ENCODE peak calls at places on chromosomes 16 and 17, in nine cellular contexts. P, B, S, W, K, M, X, Q and C are unnamed samples.

GRCh38 chr17:64131606-64132270 is 1.8 kb upstream of the ERN1 start:
- DNase-seq in X (no peak), K (no peak), W (no peak), S (peak; percentile 52), Q (no peak), B (no peak), P (peak; percentile 73), M (no peak), C (no peak)

GRCh38 chr16:82630219-82630618 is 3.5 kb downstream of the CDH13 start:
- DNase-seq in K (no peak), M (no peak), B (no peak), X (no peak), S (no peak), Q (no peak), W (no peak), P (no peak), C (no peak)

GRCh38 chr16:16940351-16940750 is 530.4 kb downstream of the XYLT1 start:
- DNase-seq in Q (no peak), B (no peak), M (no peak), K (no peak), X (no peak), S (no peak), W (no peak), P (no peak), C (no peak)

GRCh38 chr17:59093702-59094231 is 12.9 kb downstream of the TRIM37 start:
- DNase-seq in K (no peak), M (no peak), S (peak; percentile 50), B (peak; percentile 62), W (no peak), P (no peak), Q (peak; percentile 46), X (peak; percentile 29), C (no peak)

GRCh38 chr16:1706386-1707192 is 594 bp downstream of the MAPK8IP3 start:
- DNase-seq in W (peak; percentile 83), P (no peak), M (peak; percentile 59), B (peak; percentile 40), Q (no peak), K (peak; percentile 44), X (no peak), S (no peak), C (peak; percentile 43)

GRCh38 chr17:57586099-57586702 is 158.9 kb downstream of the CCDC182 start:
- DNase-seq in K (no peak), B (no peak), S (no peak), P (no peak), M (no peak), X (no peak), Q (no peak), W (no peak), C (no peak)

GRCh38 chr16:27462200-27462845 is 60.3 kb downstream of the IL21R start:
- DNase-seq in B (no peak), W (peak; percentile 71), K (no peak), S (no peak), P (no peak), Q (no peak), M (no peak), X (no peak), C (no peak)

GRCh38 chr16:144797-145252 is 6.4 kb upstream of the NPRL3 start:
- DNase-seq in W (no peak), X (no peak), M (no peak), S (no peak), Q (no peak), B (no peak), P (no peak), K (no peak), C (no peak)

GRCh38 chr16:49743206-49743470 is 112.8 kb downstream of the ZNF423 start:
- DNase-seq in W (no peak), K (no peak), M (no peak), P (no peak), X (no peak), S (no peak), Q (no peak), B (no peak), C (no peak)

GRCh38 chr17:40106089-40106759 is 5.8 kb upstream of the NR1D1 start:
- DNase-seq in X (no peak), B (no peak), K (no peak), S (no peak), P (no peak), M (no peak), Q (no peak), W (no peak), C (no peak)
- H3K4me1 ChIP-seq in X (peaks cover 74% of the 10 kb centered on the region), B (peaks cover 100% of the 10 kb centered on the region), K (peaks cover 41% of the 10 kb centered on the region), S (peaks cover 59% of the 10 kb centered on the region), P (peaks cover 48% of the 10 kb centered on the region), M (peaks cover 95% of the 10 kb centered on the region), Q (peaks cover 66% of the 10 kb centered on the region), W (peaks cover 4% of the 10 kb centered on the region), C (peaks cover 52% of the 10 kb centered on the region)

GRCh38 chr16:73064227-73064995 is 16.5 kb upstream of the ZFHX3 start:
- DNase-seq in B (peak; percentile 61), K (no peak), S (no peak), W (peak; percentile 86), M (no peak), Q (no peak), X (no peak), P (no peak), C (no peak)
- H3K27me3 ChIP-seq in B (peaks cover 13% of the 10 kb centered on the region), K (peaks cover 100% of the 10 kb centered on the region), S (no peaks in the 10 kb centered on the region), W (no peaks in the 10 kb centered on the region), M (peaks cover 23% of the 10 kb centered on the region), Q (no peaks in the 10 kb centered on the region), X (peaks cover 16% of the 10 kb centered on the region), P (peaks cover 37% of the 10 kb centered on the region), C (no peaks in the 10 kb centered on the region)

GRCh38 chr17:81865358-81865732 is 5.0 kb upstream of the P4HB start:
- DNase-seq in S (no peak), B (no peak), K (no peak), W (no peak), Q (no peak), P (no peak), X (no peak), M (no peak), C (no peak)
- H3K27ac ChIP-seq in S (no peak overlapping the region), B (no peak overlapping the region), K (no peak overlapping the region), W (no peak overlapping the region), Q (no peak overlapping the region), P (no peak overlapping the region), X (peak overlapping the region; percentile 98), M (peak overlapping the region; percentile 31), C (no peak overlapping the region)

GRCh38 chr16:7366041-7366440 is 33.4 kb downstream of the RBFOX1 start:
- DNase-seq in S (no peak), Q (no peak), B (peak; percentile 31), K (no peak), X (no peak), M (no peak), P (no peak), W (no peak), C (no peak)

GRCh38 chr16:7361416-7362129 is 28.9 kb downstream of the RBFOX1 start:
- DNase-seq in M (no peak), K (no peak), Q (no peak), S (no peak), B (no peak), W (no peak), X (no peak), P (no peak), C (no peak)

GRCh38 chr16:7363397-7364053 is 30.9 kb downstream of the RBFOX1 start:
- DNase-seq in K (peak; percentile 9), X (no peak), Q (no peak), W (no peak), P (no peak), S (no peak), B (peak; percentile 76), M (no peak), C (no peak)

GRCh38 chr16:7362231-7362630 is 29.6 kb downstream of the RBFOX1 start:
- DNase-seq in S (no peak), B (no peak), P (no peak), M (no peak), Q (no peak), W (no peak), X (no peak), K (no peak), C (no peak)

GRCh38 chr16:7364054-7364407 is 31.4 kb downstream of the RBFOX1 start:
- DNase-seq in P (no peak), Q (no peak), M (no peak), X (no peak), S (no peak), K (no peak), B (no peak), W (no peak), C (no peak)
- H3K4me1 ChIP-seq in P (no peaks in the 10 kb centered on the region), Q (no peaks in the 10 kb centered on the region), M (no peaks in the 10 kb centered on the region), X (no peaks in the 10 kb centered on the region), S (no peaks in the 10 kb centered on the region), K (peaks cover 27% of the 10 kb centered on the region), B (peaks cover 3% of the 10 kb centered on the region), W (no peaks in the 10 kb centered on the region), C (no peaks in the 10 kb centered on the region)

GRCh38 chr17:27946521-27946920 is 53.4 kb upstream of the LYRM9 start:
- DNase-seq in X (no peak), B (no peak), W (no peak), Q (no peak), M (no peak), K (no peak), P (no peak), S (no peak), C (no peak)
- H3K27me3 ChIP-seq in X (no peaks in the 10 kb centered on the region), B (no peaks in the 10 kb centered on the region), W (no peaks in the 10 kb centered on the region), Q (peaks cover 4% of the 10 kb centered on the region), M (no peaks in the 10 kb centered on the region), K (no peaks in the 10 kb centered on the region), P (no peaks in the 10 kb centered on the region), S (no peaks in the 10 kb centered on the region), C (no peaks in the 10 kb centered on the region)

DNA sequence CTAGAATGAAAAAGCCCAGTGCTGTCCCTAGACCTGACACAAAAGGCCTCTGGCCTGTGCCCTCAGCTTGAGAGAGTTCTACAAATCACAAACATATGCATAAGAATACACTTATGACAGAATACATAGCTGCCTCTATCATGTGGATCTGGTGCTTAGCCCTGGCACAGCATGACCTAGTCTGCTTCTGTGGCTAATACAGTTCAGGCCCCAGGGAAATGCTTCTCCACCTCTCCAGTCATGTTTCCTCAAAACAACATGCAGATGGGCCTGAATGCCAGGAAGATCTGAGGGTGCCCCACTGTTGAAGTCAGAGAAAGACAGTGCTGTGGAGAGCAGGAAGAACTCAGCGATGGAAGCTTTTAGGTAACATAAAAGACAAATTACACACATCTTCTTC is 231.9 kb upstream of the SALL1 start:
- DNase-seq in Q (no peak), P (no peak), K (no peak), B (no peak), X (no peak), S (no peak), M (no peak), W (no peak), C (no peak)
- H3K27ac ChIP-seq in Q (no peak overlapping the region), P (no peak overlapping the region), K (no peak overlapping the region), B (no peak overlapping the region), X (no peak overlapping the region), S (no peak overlapping the region), M (no peak overlapping the region), W (no peak overlapping the region), C (no peak overlapping the region)

DNA sequence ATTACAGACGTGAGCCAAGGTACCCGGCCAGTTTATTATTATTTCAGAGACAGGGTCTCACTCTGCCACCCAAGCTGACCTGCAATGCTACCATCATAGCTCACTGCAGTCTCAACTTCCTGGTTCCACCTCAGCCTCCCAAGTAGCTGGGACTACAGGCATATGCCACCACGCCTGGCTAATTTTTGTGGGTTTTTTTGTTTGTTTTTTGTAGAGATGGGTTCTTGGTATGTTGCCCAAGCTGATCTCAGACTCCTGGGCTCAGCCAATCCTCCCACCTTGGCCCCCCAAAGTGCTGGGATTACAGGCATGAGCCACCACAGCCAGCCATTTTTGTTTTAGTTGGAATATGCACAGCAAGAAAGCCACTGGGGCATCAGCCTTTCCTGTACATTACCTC is 115.7 kb downstream of the MRM1 start:
- DNase-seq in K (no peak), W (no peak), B (no peak), M (no peak), Q (no peak), P (no peak), S (no peak), X (no peak), C (no peak)
- H3K4me1 ChIP-seq in K (peaks cover 7% of the 10 kb centered on the region), W (no peaks in the 10 kb centered on the region), B (no peaks in the 10 kb centered on the region), M (peaks cover 11% of the 10 kb centered on the region), Q (no peaks in the 10 kb centered on the region), P (no peaks in the 10 kb centered on the region), S (no peaks in the 10 kb centered on the region), X (peaks cover 2% of the 10 kb centered on the region), C (no peaks in the 10 kb centered on the region)

GRCh38 chr17:6415616-6416015 is 19.3 kb downstream of the AIPL1 start:
- DNase-seq in B (no peak), M (no peak), S (no peak), X (no peak), Q (no peak), P (no peak), W (no peak), K (no peak), C (no peak)
- H3K27me3 ChIP-seq in B (peaks cover under 1% of the 10 kb centered on the region), M (no peaks in the 10 kb centered on the region), S (no peaks in the 10 kb centered on the region), X (no peaks in the 10 kb centered on the region), Q (peaks cover 45% of the 10 kb centered on the region), P (peaks cover 18% of the 10 kb centered on the region), W (no peaks in the 10 kb centered on the region), K (no peaks in the 10 kb centered on the region), C (no peaks in the 10 kb centered on the region)